ENCODE peak calls at places on chromosomes 13 and 19, in six cellular contexts. One of them, this sample, is unnamed.

GRCh38 chr19:49866933-49867782 is at the start of gene PNKP:
- DNase-seq in IMR-90: peak; percentile 85
- DNase-seq in choroid plexus epithelial cell: peak; percentile 92
- DNase-seq in GM10248: peak; percentile 95
- DNase-seq in brain microvascular endothelial cell: peak; percentile 78
- DNase-seq in mucosa of descending colon: peak; percentile 91
- DNase-seq in this sample: peak; percentile 96

GRCh38 chr13:87497426-87497825 is 173.7 kb upstream of the SLITRK5 start:
- DNase-seq in IMR-90: no peak
- DNase-seq in choroid plexus epithelial cell: no peak
- DNase-seq in GM10248: no peak
- DNase-seq in brain microvascular endothelial cell: no peak
- DNase-seq in mucosa of descending colon: no peak
- DNase-seq in this sample: no peak

GRCh38 chr13:100530645-100531044 is 57.9 kb downstream of the GGACT start:
- DNase-seq in IMR-90: peak; percentile 33
- DNase-seq in choroid plexus epithelial cell: peak; percentile 69
- DNase-seq in GM10248: no peak
- DNase-seq in brain microvascular endothelial cell: no peak
- DNase-seq in mucosa of descending colon: no peak
- DNase-seq in this sample: no peak

GRCh38 chr13:46665630-46666482 is 112.9 kb downstream of the LRCH1 start:
- DNase-seq in IMR-90: no peak
- DNase-seq in choroid plexus epithelial cell: no peak
- DNase-seq in GM10248: no peak
- DNase-seq in brain microvascular endothelial cell: no peak
- DNase-seq in mucosa of descending colon: no peak
- DNase-seq in this sample: no peak

GRCh38 chr19:6263306-6264076 is 16.3 kb downstream of the MLLT1 start:
- DNase-seq in IMR-90: peak; percentile 38
- DNase-seq in choroid plexus epithelial cell: no peak
- DNase-seq in GM10248: no peak
- DNase-seq in brain microvascular endothelial cell: no peak
- DNase-seq in mucosa of descending colon: no peak
- DNase-seq in this sample: no peak

GRCh38 chr19:8935460-8935859 is 74.7 kb downstream of the MUC16 start:
- DNase-seq in IMR-90: no peak
- DNase-seq in choroid plexus epithelial cell: peak; percentile 2
- DNase-seq in GM10248: no peak
- DNase-seq in brain microvascular endothelial cell: peak; percentile 4
- DNase-seq in mucosa of descending colon: no peak
- DNase-seq in this sample: no peak

GRCh38 chr13:72504026-72504925 is 223.2 kb downstream of the MZT1 start:
- DNase-seq in IMR-90: no peak
- DNase-seq in choroid plexus epithelial cell: peak; percentile 64
- DNase-seq in GM10248: no peak
- DNase-seq in brain microvascular endothelial cell: peak; percentile 64
- DNase-seq in mucosa of descending colon: no peak
- DNase-seq in this sample: no peak

GRCh38 chr13:112626761-112627160 is 38.8 kb upstream of the TUBGCP3 start:
- DNase-seq in IMR-90: no peak
- DNase-seq in choroid plexus epithelial cell: no peak
- DNase-seq in GM10248: no peak
- DNase-seq in brain microvascular endothelial cell: no peak
- DNase-seq in mucosa of descending colon: no peak
- DNase-seq in this sample: no peak

GRCh38 chr13:48158915-48159314 is 64.0 kb upstream of the MED4 start:
- DNase-seq in IMR-90: no peak
- DNase-seq in choroid plexus epithelial cell: no peak
- DNase-seq in GM10248: no peak
- DNase-seq in brain microvascular endothelial cell: no peak
- DNase-seq in mucosa of descending colon: no peak
- DNase-seq in this sample: no peak

GRCh38 chr19:13036366-13036976 is 41.2 kb downstream of the NFIX start:
- DNase-seq in IMR-90: peak; percentile 29
- DNase-seq in choroid plexus epithelial cell: peak; percentile 30
- DNase-seq in GM10248: no peak
- DNase-seq in brain microvascular endothelial cell: peak; percentile 56
- DNase-seq in mucosa of descending colon: peak; percentile 77
- DNase-seq in this sample: no peak

GRCh38 chr13:52158629-52159158 is 703 bp downstream of the NEK3 start:
- DNase-seq in IMR-90: peak; percentile 28
- DNase-seq in choroid plexus epithelial cell: peak; percentile 42
- DNase-seq in GM10248: no peak
- DNase-seq in brain microvascular endothelial cell: peak; percentile 12
- DNase-seq in mucosa of descending colon: peak; percentile 70
- DNase-seq in this sample: no peak

DNA sequence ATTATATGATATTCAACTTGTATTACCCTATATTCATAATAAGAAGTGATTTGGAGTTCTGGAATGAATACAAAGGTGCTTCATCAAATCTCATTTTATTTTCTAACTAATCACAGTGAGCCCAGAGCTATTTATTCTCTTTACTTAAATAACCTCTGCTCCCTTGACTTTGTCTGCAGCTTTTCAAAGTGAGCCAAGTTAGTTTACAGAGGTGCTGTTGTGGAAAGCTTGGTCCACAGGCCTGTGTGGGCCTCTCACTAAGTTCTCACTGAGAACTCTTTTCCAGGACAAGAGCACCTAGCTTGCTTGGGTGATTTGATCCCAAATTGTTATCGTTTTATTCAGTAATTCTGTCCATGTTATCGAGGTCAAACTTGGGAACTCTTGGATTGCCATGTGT is 319.3 kb downstream of the RFC3 start:
- DNase-seq in IMR-90: no peak
- DNase-seq in choroid plexus epithelial cell: no peak
- DNase-seq in GM10248: no peak
- DNase-seq in brain microvascular endothelial cell: no peak
- DNase-seq in mucosa of descending colon: no peak
- DNase-seq in this sample: no peak
- TF ChIP-seq CTCF in IMR-90: no peak
- TF ChIP-seq CTCF in choroid plexus epithelial cell: no peak
- TF ChIP-seq CTCF in GM10248: no peak
- TF ChIP-seq CTCF in brain microvascular endothelial cell: no peak
- TF ChIP-seq CTCF in mucosa of descending colon: no peak
- TF ChIP-seq CTCF in this sample: no peak

DNA sequence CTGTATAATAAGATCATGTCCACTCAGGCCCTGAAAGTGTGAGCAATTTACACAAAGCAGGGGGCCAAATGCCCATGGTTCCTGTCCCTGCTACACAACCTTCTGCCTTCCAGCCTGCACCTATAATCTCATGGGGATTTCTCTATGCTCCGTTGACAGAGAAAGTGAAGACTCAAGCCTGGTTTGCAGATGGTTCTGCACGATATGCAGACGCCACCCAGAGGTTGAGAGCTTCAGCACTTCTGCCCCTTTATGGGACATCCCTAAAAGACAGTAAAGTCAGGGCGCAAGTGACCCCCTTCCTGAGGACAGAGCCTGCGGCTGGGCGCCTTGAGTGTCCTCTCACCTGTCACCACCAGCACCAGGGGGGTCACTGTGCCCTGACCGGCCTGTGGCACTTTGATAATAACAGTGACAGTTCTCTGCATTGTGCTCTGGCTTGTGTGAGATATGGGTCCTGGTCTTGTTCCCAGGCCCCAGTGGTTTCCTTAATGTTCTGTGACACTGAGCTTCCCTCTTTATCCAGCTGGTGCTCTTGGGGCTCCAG is 15.1 kb downstream of the LILRA5 start:
- DNase-seq in IMR-90: no peak
- DNase-seq in choroid plexus epithelial cell: peak; percentile 20
- DNase-seq in GM10248: no peak
- DNase-seq in brain microvascular endothelial cell: no peak
- DNase-seq in mucosa of descending colon: peak; percentile 19
- DNase-seq in this sample: no peak
- TF ChIP-seq CTCF in IMR-90: no peak
- TF ChIP-seq CTCF in choroid plexus epithelial cell: peak; percentile 40
- TF ChIP-seq CTCF in GM10248: no peak
- TF ChIP-seq CTCF in brain microvascular endothelial cell: peak; percentile 24
- TF ChIP-seq CTCF in mucosa of descending colon: no peak
- TF ChIP-seq CTCF in this sample: no peak

DNA sequence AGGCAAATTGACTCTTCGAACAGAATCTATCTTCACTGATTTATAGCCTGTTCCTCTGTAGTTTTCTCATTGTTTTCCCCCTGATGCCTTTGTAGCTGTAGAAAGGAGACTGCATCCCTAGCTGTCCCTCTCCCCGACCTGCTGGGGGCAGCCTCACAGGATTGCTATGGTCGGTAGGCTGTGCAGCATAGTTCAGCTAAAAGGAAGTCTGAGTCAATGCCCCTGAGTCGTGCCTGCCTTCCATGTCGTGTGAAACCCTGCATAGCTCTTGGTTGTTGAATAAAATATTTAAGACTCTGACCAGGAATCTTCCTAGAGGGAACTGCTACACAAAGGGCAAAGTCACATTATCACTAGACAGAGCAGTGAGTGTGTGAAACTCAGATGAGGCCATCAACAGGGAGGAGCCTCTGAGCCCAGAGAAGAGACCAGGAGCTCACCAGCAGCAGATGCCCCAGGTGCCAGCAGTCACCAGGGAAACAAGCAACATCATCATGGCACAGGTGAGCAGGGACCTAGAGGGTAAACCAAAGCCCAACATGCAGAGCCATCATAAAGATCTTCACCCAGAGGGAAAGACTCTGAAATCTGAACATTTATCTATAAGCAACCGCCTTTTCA is 108.4 kb upstream of the NBEA start:
- DNase-seq in IMR-90: peak; percentile 2
- DNase-seq in choroid plexus epithelial cell: peak; percentile 13
- DNase-seq in GM10248: no peak
- DNase-seq in brain microvascular endothelial cell: peak; percentile 33
- DNase-seq in mucosa of descending colon: no peak
- DNase-seq in this sample: no peak
- TF ChIP-seq CTCF in IMR-90: no peak
- TF ChIP-seq CTCF in choroid plexus epithelial cell: peak; percentile 16
- TF ChIP-seq CTCF in GM10248: no peak
- TF ChIP-seq CTCF in brain microvascular endothelial cell: peak; percentile 27
- TF ChIP-seq CTCF in mucosa of descending colon: no peak
- TF ChIP-seq CTCF in this sample: no peak

GRCh38 chr13:27797228-27797624 is 4.9 kb downstream of the GSX1 start:
- DNase-seq in IMR-90: peak; percentile 30
- DNase-seq in choroid plexus epithelial cell: peak; percentile 18
- DNase-seq in GM10248: no peak
- DNase-seq in brain microvascular endothelial cell: peak; percentile 5
- DNase-seq in mucosa of descending colon: no peak
- DNase-seq in this sample: no peak
- TF ChIP-seq CTCF in IMR-90: peak; percentile 23
- TF ChIP-seq CTCF in choroid plexus epithelial cell: peak; percentile 40
- TF ChIP-seq CTCF in GM10248: no peak
- TF ChIP-seq CTCF in brain microvascular endothelial cell: peak; percentile 45
- TF ChIP-seq CTCF in mucosa of descending colon: no peak
- TF ChIP-seq CTCF in this sample: no peak

GRCh38 chr13:103762523-103762922 is 696.3 kb upstream of the SLC10A2 start:
- DNase-seq in IMR-90: no peak
- DNase-seq in choroid plexus epithelial cell: no peak
- DNase-seq in GM10248: no peak
- DNase-seq in brain microvascular endothelial cell: no peak
- DNase-seq in mucosa of descending colon: no peak
- DNase-seq in this sample: no peak
- TF ChIP-seq CTCF in IMR-90: no peak
- TF ChIP-seq CTCF in choroid plexus epithelial cell: peak; percentile 13
- TF ChIP-seq CTCF in GM10248: no peak
- TF ChIP-seq CTCF in brain microvascular endothelial cell: peak; percentile 12
- TF ChIP-seq CTCF in mucosa of descending colon: no peak
- TF ChIP-seq CTCF in this sample: no peak

DNA sequence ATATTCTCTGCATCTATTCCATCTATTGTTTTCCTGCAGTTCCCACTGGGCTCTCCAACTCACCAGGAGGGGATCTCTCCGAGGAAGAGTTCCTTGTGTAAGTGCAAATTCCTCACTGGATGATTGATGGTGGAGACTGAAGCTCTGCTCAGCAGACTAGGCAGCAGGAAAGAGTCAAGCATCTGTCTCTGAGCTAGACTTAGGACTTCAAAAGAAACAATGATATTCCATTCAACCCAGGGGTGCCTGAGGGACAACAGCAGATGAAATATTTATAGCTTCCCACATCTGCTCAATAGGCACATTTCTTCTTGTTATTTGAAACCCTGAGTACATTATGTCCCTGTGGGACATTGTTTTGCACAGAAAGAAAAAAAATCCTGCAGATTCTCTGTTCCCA is at the start of the genes OR7A5 and OR7C1:
- DNase-seq in IMR-90: no peak
- DNase-seq in choroid plexus epithelial cell: peak; percentile 71
- DNase-seq in GM10248: no peak
- DNase-seq in brain microvascular endothelial cell: no peak
- DNase-seq in mucosa of descending colon: no peak
- DNase-seq in this sample: no peak
- TF ChIP-seq CTCF in IMR-90: no peak
- TF ChIP-seq CTCF in choroid plexus epithelial cell: no peak
- TF ChIP-seq CTCF in GM10248: no peak
- TF ChIP-seq CTCF in brain microvascular endothelial cell: no peak
- TF ChIP-seq CTCF in mucosa of descending colon: no peak
- TF ChIP-seq CTCF in this sample: no peak

GRCh38 chr19:38838986-38839761 is 7.6 kb upstream of the ECH1 start:
- DNase-seq in IMR-90: no peak
- DNase-seq in choroid plexus epithelial cell: no peak
- DNase-seq in GM10248: no peak
- DNase-seq in brain microvascular endothelial cell: no peak
- DNase-seq in mucosa of descending colon: no peak
- DNase-seq in this sample: no peak
- TF ChIP-seq CTCF in IMR-90: no peak
- TF ChIP-seq CTCF in choroid plexus epithelial cell: no peak
- TF ChIP-seq CTCF in GM10248: no peak
- TF ChIP-seq CTCF in brain microvascular endothelial cell: no peak
- TF ChIP-seq CTCF in mucosa of descending colon: no peak
- TF ChIP-seq CTCF in this sample: no peak

GRCh38 chr13:95559100-95559499 is 6.6 kb downstream of the CLDN10 start:
- DNase-seq in IMR-90: no peak
- DNase-seq in choroid plexus epithelial cell: no peak
- DNase-seq in GM10248: no peak
- DNase-seq in brain microvascular endothelial cell: no peak
- DNase-seq in mucosa of descending colon: no peak
- DNase-seq in this sample: no peak

GRCh38 chr13:95560387-95560786 is 7.9 kb downstream of the CLDN10 start:
- DNase-seq in IMR-90: no peak
- DNase-seq in choroid plexus epithelial cell: no peak
- DNase-seq in GM10248: no peak
- DNase-seq in brain microvascular endothelial cell: no peak
- DNase-seq in mucosa of descending colon: no peak
- DNase-seq in this sample: no peak

GRCh38 chr13:95568131-95568530 is 15.6 kb downstream of the CLDN10 start:
- DNase-seq in IMR-90: no peak
- DNase-seq in choroid plexus epithelial cell: no peak
- DNase-seq in GM10248: no peak
- DNase-seq in brain microvascular endothelial cell: no peak
- DNase-seq in mucosa of descending colon: no peak
- DNase-seq in this sample: no peak

GRCh38 chr13:95564948-95565347 is 12.4 kb downstream of the CLDN10 start:
- DNase-seq in IMR-90: peak; percentile 34
- DNase-seq in choroid plexus epithelial cell: peak; percentile 63
- DNase-seq in GM10248: no peak
- DNase-seq in brain microvascular endothelial cell: no peak
- DNase-seq in mucosa of descending colon: no peak
- DNase-seq in this sample: no peak

DNA sequence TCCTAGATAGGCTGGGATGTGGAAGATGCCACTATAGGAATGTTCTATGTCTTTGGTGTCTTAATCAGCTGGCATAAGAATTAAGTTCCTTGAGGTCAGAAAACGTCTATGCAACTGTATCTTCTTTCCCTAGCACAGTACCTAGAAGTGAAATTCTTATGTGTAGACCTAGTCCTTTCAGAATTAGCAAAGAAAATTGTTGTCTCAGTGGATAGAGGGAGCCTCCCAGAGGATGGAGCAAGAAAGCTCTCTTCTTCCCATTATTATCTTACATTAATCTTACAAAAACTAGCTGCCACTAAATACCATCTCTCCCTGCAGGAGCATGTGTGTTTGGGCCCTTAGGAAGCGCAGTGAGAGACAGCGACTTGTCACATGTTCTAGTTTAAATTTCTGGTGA is 11.6 kb downstream of the CLDN10 start:
- DNase-seq in IMR-90: no peak
- DNase-seq in choroid plexus epithelial cell: peak; percentile 46
- DNase-seq in GM10248: no peak
- DNase-seq in brain microvascular endothelial cell: no peak
- DNase-seq in mucosa of descending colon: no peak
- DNase-seq in this sample: no peak
- TF ChIP-seq CTCF in IMR-90: peak; percentile 21
- TF ChIP-seq CTCF in choroid plexus epithelial cell: peak; percentile 43
- TF ChIP-seq CTCF in GM10248: no peak
- TF ChIP-seq CTCF in brain microvascular endothelial cell: peak; percentile 47
- TF ChIP-seq CTCF in mucosa of descending colon: no peak
- TF ChIP-seq CTCF in this sample: no peak